ENCODE peak calls at places on chromosomes 4 and X, in eight cellular contexts. One of them, this sample, is unnamed.

GRCh38 chr4:184232975-184233374 is 15.3 kb upstream of the ENPP6 start:
- DNase-seq in left ventricle myocardium inferior: no peak
- DNase-seq in AG04450: no peak
- DNase-seq in spleen: no peak
- DNase-seq in pancreas: no peak
- DNase-seq in choroid plexus epithelial cell: no peak
- DNase-seq in D721Med: no peak
- DNase-seq in SK-N-SH: no peak
- DNase-seq in this sample: no peak

GRCh38 chrX:135572436-135572835 is 52.0 kb downstream of the INTS6L start:
- DNase-seq in left ventricle myocardium inferior: no peak
- DNase-seq in AG04450: no peak
- DNase-seq in spleen: no peak
- DNase-seq in pancreas: no peak
- DNase-seq in choroid plexus epithelial cell: peak; percentile 10
- DNase-seq in D721Med: no peak
- DNase-seq in SK-N-SH: peak; percentile 3
- DNase-seq in this sample: no peak

GRCh38 chrX:116462843-116463242 is at the start of gene CT83:
- DNase-seq in left ventricle myocardium inferior: no peak
- DNase-seq in AG04450: no peak
- DNase-seq in spleen: peak; percentile 46
- DNase-seq in pancreas: peak; percentile 12
- DNase-seq in choroid plexus epithelial cell: no peak
- DNase-seq in D721Med: no peak
- DNase-seq in SK-N-SH: no peak
- DNase-seq in this sample: no peak

GRCh38 chrX:140292961-140293360 is 211.9 kb downstream of the SOX3 start:
- DNase-seq in left ventricle myocardium inferior: no peak
- DNase-seq in AG04450: no peak
- DNase-seq in spleen: no peak
- DNase-seq in pancreas: no peak
- DNase-seq in choroid plexus epithelial cell: no peak
- DNase-seq in D721Med: no peak
- DNase-seq in SK-N-SH: no peak
- DNase-seq in this sample: no peak

GRCh38 chr4:105951198-105951597 is 55.9 kb downstream of the NPNT start:
- DNase-seq in left ventricle myocardium inferior: no peak
- DNase-seq in AG04450: no peak
- DNase-seq in spleen: no peak
- DNase-seq in pancreas: no peak
- DNase-seq in choroid plexus epithelial cell: peak; percentile 72
- DNase-seq in D721Med: no peak
- DNase-seq in SK-N-SH: no peak
- DNase-seq in this sample: no peak

GRCh38 chr4:51965862-51966261 is 54.3 kb downstream of the LRRC66 start:
- DNase-seq in left ventricle myocardium inferior: no peak
- DNase-seq in AG04450: no peak
- DNase-seq in spleen: no peak
- DNase-seq in pancreas: no peak
- DNase-seq in choroid plexus epithelial cell: no peak
- DNase-seq in D721Med: no peak
- DNase-seq in SK-N-SH: no peak
- DNase-seq in this sample: no peak

GRCh38 chrX:136275553-136275952 is 24.4 kb upstream of the MAP7D3 start:
- DNase-seq in left ventricle myocardium inferior: no peak
- DNase-seq in AG04450: no peak
- DNase-seq in spleen: no peak
- DNase-seq in pancreas: no peak
- DNase-seq in choroid plexus epithelial cell: no peak
- DNase-seq in D721Med: no peak
- DNase-seq in SK-N-SH: no peak
- DNase-seq in this sample: no peak

GRCh38 chrX:149453911-149454820 is 50.9 kb downstream of the IDS start:
- DNase-seq in left ventricle myocardium inferior: no peak
- DNase-seq in AG04450: no peak
- DNase-seq in spleen: no peak
- DNase-seq in pancreas: no peak
- DNase-seq in choroid plexus epithelial cell: no peak
- DNase-seq in D721Med: no peak
- DNase-seq in SK-N-SH: no peak
- DNase-seq in this sample: no peak

GRCh38 chr4:162793571-162793970 is 373.1 kb downstream of the NAF1 start:
- DNase-seq in left ventricle myocardium inferior: no peak
- DNase-seq in AG04450: no peak
- DNase-seq in spleen: no peak
- DNase-seq in pancreas: no peak
- DNase-seq in choroid plexus epithelial cell: peak; percentile 89
- DNase-seq in D721Med: no peak
- DNase-seq in SK-N-SH: no peak
- DNase-seq in this sample: no peak

GRCh38 chrX:139692908-139693307 is 15.1 kb downstream of the MCF2 start:
- DNase-seq in left ventricle myocardium inferior: no peak
- DNase-seq in AG04450: no peak
- DNase-seq in spleen: no peak
- DNase-seq in pancreas: no peak
- DNase-seq in choroid plexus epithelial cell: no peak
- DNase-seq in D721Med: no peak
- DNase-seq in SK-N-SH: no peak
- DNase-seq in this sample: no peak

GRCh38 chr4:104416725-104417363 is 77.8 kb downstream of the CXXC4 start:
- DNase-seq in left ventricle myocardium inferior: no peak
- DNase-seq in AG04450: no peak
- DNase-seq in spleen: no peak
- DNase-seq in pancreas: no peak
- DNase-seq in choroid plexus epithelial cell: no peak
- DNase-seq in D721Med: no peak
- DNase-seq in SK-N-SH: no peak
- DNase-seq in this sample: no peak

GRCh38 chr4:30714408-30715031 is 5.6 kb upstream of the PCDH7 start:
- DNase-seq in left ventricle myocardium inferior: peak; percentile 24
- DNase-seq in AG04450: no peak
- DNase-seq in spleen: no peak
- DNase-seq in pancreas: no peak
- DNase-seq in choroid plexus epithelial cell: peak; percentile 78
- DNase-seq in D721Med: no peak
- DNase-seq in SK-N-SH: peak; percentile 63
- DNase-seq in this sample: peak; percentile 53

GRCh38 chr4:145557720-145558119 is 61.5 kb upstream of the MMAA start:
- DNase-seq in left ventricle myocardium inferior: peak; percentile 41
- DNase-seq in AG04450: peak; percentile 43
- DNase-seq in spleen: peak; percentile 74
- DNase-seq in pancreas: peak; percentile 38
- DNase-seq in choroid plexus epithelial cell: peak; percentile 88
- DNase-seq in D721Med: peak; percentile 13
- DNase-seq in SK-N-SH: peak; percentile 67
- DNase-seq in this sample: peak; percentile 45

GRCh38 chr4:100190643-100191600 is 654 bp upstream of the DDIT4L start:
- DNase-seq in left ventricle myocardium inferior: no peak
- DNase-seq in AG04450: no peak
- DNase-seq in spleen: no peak
- DNase-seq in pancreas: no peak
- DNase-seq in choroid plexus epithelial cell: peak; percentile 53
- DNase-seq in D721Med: no peak
- DNase-seq in SK-N-SH: no peak
- DNase-seq in this sample: peak; percentile 8

GRCh38 chrX:7145454-7145853 is 2.1 kb upstream of the STS start:
- DNase-seq in left ventricle myocardium inferior: no peak
- DNase-seq in AG04450: no peak
- DNase-seq in spleen: no peak
- DNase-seq in pancreas: no peak
- DNase-seq in choroid plexus epithelial cell: no peak
- DNase-seq in D721Med: no peak
- DNase-seq in SK-N-SH: no peak
- DNase-seq in this sample: no peak

GRCh38 chrX:7146026-7146702 is 1.3 kb upstream of the STS start:
- DNase-seq in left ventricle myocardium inferior: no peak
- DNase-seq in AG04450: no peak
- DNase-seq in spleen: no peak
- DNase-seq in pancreas: no peak
- DNase-seq in choroid plexus epithelial cell: no peak
- DNase-seq in D721Med: no peak
- DNase-seq in SK-N-SH: no peak
- DNase-seq in this sample: no peak

GRCh38 chrX:7147431-7147977 is at the start of gene STS:
- DNase-seq in left ventricle myocardium inferior: peak; percentile 38
- DNase-seq in AG04450: no peak
- DNase-seq in spleen: peak; percentile 92
- DNase-seq in pancreas: peak; percentile 79
- DNase-seq in choroid plexus epithelial cell: peak; percentile 25
- DNase-seq in D721Med: no peak
- DNase-seq in SK-N-SH: peak; percentile 39
- DNase-seq in this sample: peak; percentile 39

GRCh38 chrX:7147978-7148824 is at the start of gene PUDP:
- DNase-seq in left ventricle myocardium inferior: peak; percentile 82
- DNase-seq in AG04450: peak; percentile 55
- DNase-seq in spleen: peak; percentile 97
- DNase-seq in pancreas: peak; percentile 97
- DNase-seq in choroid plexus epithelial cell: peak; percentile 80
- DNase-seq in D721Med: peak; percentile 36
- DNase-seq in SK-N-SH: peak; percentile 99
- DNase-seq in this sample: peak; percentile 85

DNA sequence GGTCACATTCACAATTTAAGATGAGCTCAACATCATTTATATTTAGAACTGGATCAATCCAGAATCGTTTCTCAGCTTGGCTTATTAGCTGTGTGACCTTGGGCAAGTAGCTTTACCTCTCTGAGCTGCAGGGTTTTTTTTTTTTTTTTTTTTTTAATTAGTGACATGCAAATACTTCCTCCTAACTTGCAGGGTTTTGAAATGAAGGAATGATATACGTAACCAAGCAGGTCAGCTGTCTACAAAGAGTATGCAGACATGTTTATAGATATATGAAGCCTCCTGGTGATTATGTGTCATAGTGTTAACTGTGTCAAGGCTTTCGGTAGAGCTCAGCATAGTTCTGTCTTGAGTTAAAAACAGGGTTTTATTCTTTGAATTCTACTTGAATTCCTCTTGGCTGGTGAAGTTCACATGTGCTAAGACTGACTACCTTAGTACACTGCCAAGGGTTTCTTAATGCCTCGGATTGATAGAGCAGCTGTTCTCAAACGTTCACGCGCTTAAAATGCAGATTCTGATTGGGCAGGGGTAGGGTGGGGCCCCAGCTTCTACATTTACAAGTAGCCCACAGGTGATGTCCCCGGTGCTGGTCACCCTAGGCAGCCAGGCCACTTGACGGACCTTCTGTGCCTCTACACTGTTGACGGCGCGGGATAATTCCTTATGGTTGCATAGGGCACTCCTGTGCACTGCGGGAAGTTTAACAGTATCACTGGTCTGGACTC is 645 bp upstream of the STS start:
- DNase-seq in left ventricle myocardium inferior: no peak
- DNase-seq in AG04450: no peak
- DNase-seq in spleen: no peak
- DNase-seq in pancreas: peak; percentile 61
- DNase-seq in choroid plexus epithelial cell: peak; percentile 40
- DNase-seq in D721Med: no peak
- DNase-seq in SK-N-SH: no peak
- DNase-seq in this sample: no peak
- TF ChIP-seq CTCF in left ventricle myocardium inferior: no peak
- TF ChIP-seq CTCF in AG04450: no peak
- TF ChIP-seq CTCF in spleen: no peak
- TF ChIP-seq CTCF in pancreas: no peak
- TF ChIP-seq CTCF in choroid plexus epithelial cell: no peak
- TF ChIP-seq CTCF in D721Med: no peak
- TF ChIP-seq CTCF in SK-N-SH: no peak
- TF ChIP-seq CTCF in this sample: no peak

DNA sequence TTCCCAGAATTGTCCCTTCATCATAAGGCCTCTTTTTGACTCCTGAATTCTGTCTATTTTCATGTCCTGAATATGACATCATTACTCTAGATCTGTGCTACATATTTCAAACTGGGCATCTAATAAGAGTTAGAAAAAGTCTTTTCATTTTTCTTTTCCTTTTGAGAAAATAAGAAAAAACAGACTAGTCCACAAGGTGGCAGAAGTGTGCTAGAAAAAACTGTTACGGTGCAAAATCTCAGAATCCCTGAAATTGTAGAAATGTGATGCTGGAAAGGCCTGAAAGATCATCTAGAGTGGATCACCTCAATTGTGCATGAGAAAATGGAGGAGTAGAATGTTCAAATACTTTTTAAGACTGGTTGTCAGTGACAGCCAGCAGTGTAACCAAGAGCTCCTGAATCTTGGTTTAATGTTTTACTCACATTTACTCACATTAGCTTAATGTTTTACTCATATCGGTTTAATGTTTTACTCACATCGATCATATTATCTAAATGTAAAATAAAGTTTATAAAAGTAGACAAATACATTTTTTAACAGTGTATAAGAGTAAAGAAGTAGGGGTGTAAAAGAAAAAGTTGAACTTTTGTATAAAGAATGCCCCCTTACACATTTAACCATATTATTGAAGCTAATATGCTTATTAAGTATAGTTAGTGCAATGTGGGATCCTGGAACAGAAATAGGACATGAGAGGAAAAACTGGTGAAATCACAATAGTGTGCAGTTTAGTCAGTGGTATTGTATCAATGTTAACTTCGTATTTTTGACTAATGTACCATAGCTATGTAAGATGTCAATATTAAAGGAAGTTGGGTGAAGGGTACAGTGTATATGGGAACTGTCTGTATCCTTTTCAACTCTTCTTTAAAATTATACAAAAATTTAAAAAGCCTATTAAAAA is 15.2 kb downstream of the ASB11 start:
- DNase-seq in left ventricle myocardium inferior: no peak
- DNase-seq in AG04450: no peak
- DNase-seq in spleen: no peak
- DNase-seq in pancreas: no peak
- DNase-seq in choroid plexus epithelial cell: peak; percentile 38
- DNase-seq in D721Med: no peak
- DNase-seq in SK-N-SH: peak; percentile 49
- DNase-seq in this sample: peak; percentile 14
- TF ChIP-seq CTCF in left ventricle myocardium inferior: peak; percentile 59
- TF ChIP-seq CTCF in AG04450: peak; percentile 49
- TF ChIP-seq CTCF in spleen: no peak
- TF ChIP-seq CTCF in pancreas: peak; percentile 35
- TF ChIP-seq CTCF in choroid plexus epithelial cell: peak; percentile 46
- TF ChIP-seq CTCF in D721Med: peak; percentile 29
- TF ChIP-seq CTCF in SK-N-SH: peak; percentile 70
- TF ChIP-seq CTCF in this sample: peak; percentile 72

GRCh38 chr4:107760281-107760947 is 40.4 kb upstream of the PAPSS1 start:
- DNase-seq in left ventricle myocardium inferior: no peak
- DNase-seq in AG04450: no peak
- DNase-seq in spleen: no peak
- DNase-seq in pancreas: no peak
- DNase-seq in choroid plexus epithelial cell: peak; percentile 36
- DNase-seq in D721Med: no peak
- DNase-seq in SK-N-SH: peak; percentile 2
- DNase-seq in this sample: no peak
- TF ChIP-seq CTCF in left ventricle myocardium inferior: peak; percentile 20
- TF ChIP-seq CTCF in AG04450: no peak
- TF ChIP-seq CTCF in spleen: no peak
- TF ChIP-seq CTCF in pancreas: peak; percentile 31
- TF ChIP-seq CTCF in choroid plexus epithelial cell: peak; percentile 43
- TF ChIP-seq CTCF in D721Med: peak; percentile 12
- TF ChIP-seq CTCF in SK-N-SH: peak; percentile 34
- TF ChIP-seq CTCF in this sample: peak; percentile 45

DNA sequence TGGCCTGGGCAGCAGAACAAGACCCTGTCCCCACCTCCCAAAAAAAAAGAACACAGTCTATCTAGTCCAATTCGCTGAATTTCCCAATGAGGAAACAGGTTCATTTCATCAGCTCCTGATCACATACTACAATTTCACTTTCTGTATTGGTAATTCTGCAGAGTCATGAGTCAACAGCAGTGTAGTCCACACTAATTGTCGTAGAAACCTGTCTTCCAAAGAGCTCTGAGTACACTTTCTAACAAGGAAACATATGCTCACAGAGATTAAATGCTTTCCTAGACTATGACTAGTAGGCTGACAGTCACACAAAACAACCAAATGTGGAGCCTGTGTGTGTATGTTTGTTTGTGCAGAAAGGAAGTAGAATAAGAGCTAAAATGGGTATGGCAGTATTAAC is 91.8 kb downstream of the GPC4 start:
- DNase-seq in left ventricle myocardium inferior: no peak
- DNase-seq in AG04450: no peak
- DNase-seq in spleen: no peak
- DNase-seq in pancreas: no peak
- DNase-seq in choroid plexus epithelial cell: no peak
- DNase-seq in D721Med: no peak
- DNase-seq in SK-N-SH: no peak
- DNase-seq in this sample: no peak
- TF ChIP-seq CTCF in left ventricle myocardium inferior: no peak
- TF ChIP-seq CTCF in AG04450: no peak
- TF ChIP-seq CTCF in spleen: no peak
- TF ChIP-seq CTCF in pancreas: no peak
- TF ChIP-seq CTCF in choroid plexus epithelial cell: no peak
- TF ChIP-seq CTCF in D721Med: no peak
- TF ChIP-seq CTCF in SK-N-SH: no peak
- TF ChIP-seq CTCF in this sample: no peak